ENCODE peak calls at places on chromosomes 7 and 10, in seven cellular contexts. J, X, P, G, E, L and M are unnamed samples.

GRCh38 chr7:50822110-50822509 is 39.4 kb upstream of the GRB10 start:
- DNase-seq in J (no peak), X (no peak), P (no peak), G (no peak), E (no peak), L (no peak), M (no peak)

GRCh38 chr7:114109299-114109698 is 190.5 kb upstream of the PPP1R3A start:
- DNase-seq in J (no peak), X (no peak), P (no peak), G (peak; percentile 71), E (no peak), L (no peak), M (no peak)

GRCh38 chr10:21166557-21167287 is 269.6 kb upstream of the NEBL start:
- DNase-seq in J (no peak), X (no peak), P (peak; percentile 28), G (no peak), E (no peak), L (no peak), M (no peak)

GRCh38 chr10:129339841-129340240 is 127.2 kb upstream of the MGMT start:
- DNase-seq in J (no peak), X (no peak), P (no peak), G (no peak), E (no peak), L (no peak), M (no peak)

GRCh38 chr10:34016541-34016940 is 682.1 kb upstream of the NRP1 start:
- DNase-seq in J (no peak), X (no peak), P (no peak), G (no peak), E (no peak), L (no peak), M (peak; percentile 8)

GRCh38 chr10:19200211-19200610 is 151.6 kb downstream of the MALRD1 start:
- DNase-seq in J (no peak), X (no peak), P (no peak), G (no peak), E (no peak), L (no peak), M (peak; percentile 18)

GRCh38 chr7:100088621-100089457 is at the start of gene COPS6:
- DNase-seq in J (peak; percentile 97), X (peak; percentile 88), P (peak; percentile 88), G (peak; percentile 81), E (no peak), L (no peak), M (no peak)

GRCh38 chr7:87330942-87331341 is 14.5 kb upstream of the CROT start:
- DNase-seq in J (no peak), X (no peak), P (no peak), G (no peak), E (no peak), L (no peak), M (no peak)

GRCh38 chr10:93745411-93746065 is 12.2 kb upstream of the LGI1 start:
- DNase-seq in J (no peak), X (no peak), P (no peak), G (peak; percentile 40), E (no peak), L (no peak), M (no peak)

GRCh38 chr7:459584-460373 is 59.9 kb downstream of the PDGFA start:
- DNase-seq in J (no peak), X (no peak), P (no peak), G (no peak), E (no peak), L (no peak), M (no peak)

GRCh38 chr10:118781536-118781935 is 26.8 kb upstream of the CACUL1 start:
- DNase-seq in J (peak; percentile 48), X (no peak), P (no peak), G (no peak), E (no peak), L (no peak), M (no peak)

GRCh38 chr7:151827620-151828019 is 49.3 kb downstream of the PRKAG2 start:
- DNase-seq in J (no peak), X (no peak), P (no peak), G (no peak), E (no peak), L (no peak), M (no peak)

GRCh38 chr7:43674559-43675436 is 54.5 kb downstream of the COA1 start:
- DNase-seq in J (no peak), X (no peak), P (no peak), G (peak; percentile 86), E (peak; percentile 86), L (peak; percentile 63), M (no peak)

GRCh38 chr7:124801330-124801895 is 35.8 kb upstream of the GPR37 start:
- DNase-seq in J (no peak), X (no peak), P (no peak), G (no peak), E (no peak), L (no peak), M (no peak)

GRCh38 chr10:34861293-34862004 is 46.4 kb upstream of the PARD3 start:
- DNase-seq in J (peak; percentile 85), X (no peak), P (peak; percentile 78), G (peak; percentile 75), E (no peak), L (no peak), M (no peak)

GRCh38 chr10:128191847-128192246 is 65.6 kb upstream of the MKI67 start:
- DNase-seq in J (no peak), X (no peak), P (peak; percentile 15), G (no peak), E (no peak), L (no peak), M (no peak)

GRCh38 chr7:93622036-93622714 is 47.7 kb upstream of the CALCR start:
- DNase-seq in J (no peak), X (no peak), P (no peak), G (peak; percentile 4), E (no peak), L (no peak), M (no peak)

GRCh38 chr7:27546610-27547009 is 116.1 kb downstream of the HIBADH start:
- DNase-seq in J (no peak), X (no peak), P (no peak), G (no peak), E (no peak), L (no peak), M (no peak)

GRCh38 chr7:157002819-157003421 is 7.5 kb downstream of the MNX1 start:
- DNase-seq in J (peak; percentile 79), X (no peak), P (no peak), G (no peak), E (no peak), L (no peak), M (no peak)

GRCh38 chr10:31945392-31945791 is 16.8 kb upstream of the ARHGAP12 start:
- DNase-seq in J (no peak), X (no peak), P (no peak), G (no peak), E (no peak), L (no peak), M (no peak)

GRCh38 chr10:31944071-31944433 is 15.4 kb upstream of the ARHGAP12 start:
- DNase-seq in J (peak; percentile 15), X (no peak), P (no peak), G (no peak), E (no peak), L (no peak), M (no peak)

GRCh38 chr10:31949266-31949665 is 20.6 kb upstream of the ARHGAP12 start:
- DNase-seq in J (no peak), X (no peak), P (no peak), G (no peak), E (no peak), L (no peak), M (no peak)

GRCh38 chr10:31947144-31947926 is 18.7 kb upstream of the ARHGAP12 start:
- DNase-seq in J (peak; percentile 34), X (peak; percentile 22), P (no peak), G (peak; percentile 96), E (peak; percentile 90), L (peak; percentile 89), M (no peak)

DNA sequence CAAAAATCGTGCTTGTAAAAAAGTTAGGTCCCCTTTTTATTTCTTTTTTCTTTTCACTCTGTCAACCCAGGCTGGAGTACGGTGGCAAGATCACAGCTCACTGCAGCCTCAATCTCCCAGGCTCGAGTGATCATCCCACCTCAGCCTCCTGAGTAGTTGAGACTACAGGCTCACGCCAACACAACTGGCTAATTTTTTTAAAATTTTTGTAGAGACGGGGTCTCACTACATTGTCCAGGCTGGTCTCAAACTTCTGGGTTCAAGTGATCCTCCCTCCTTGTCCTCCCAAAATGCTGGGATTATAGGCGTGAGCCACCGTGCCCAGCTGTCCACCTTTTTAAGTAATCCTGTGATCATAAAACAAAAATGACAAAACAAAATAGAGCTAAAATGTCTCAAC is 19.4 kb upstream of the ARHGAP12 start:
- DNase-seq in J (peak; percentile 76), X (no peak), P (no peak), G (no peak), E (no peak), L (no peak), M (no peak)
- H3K4me3 ChIP-seq in J (no peak overlapping the region), X (no peak overlapping the region), P (no peak overlapping the region), G (no peak overlapping the region), E (no peak overlapping the region), L (no peak overlapping the region), M (no peak overlapping the region)

DNA sequence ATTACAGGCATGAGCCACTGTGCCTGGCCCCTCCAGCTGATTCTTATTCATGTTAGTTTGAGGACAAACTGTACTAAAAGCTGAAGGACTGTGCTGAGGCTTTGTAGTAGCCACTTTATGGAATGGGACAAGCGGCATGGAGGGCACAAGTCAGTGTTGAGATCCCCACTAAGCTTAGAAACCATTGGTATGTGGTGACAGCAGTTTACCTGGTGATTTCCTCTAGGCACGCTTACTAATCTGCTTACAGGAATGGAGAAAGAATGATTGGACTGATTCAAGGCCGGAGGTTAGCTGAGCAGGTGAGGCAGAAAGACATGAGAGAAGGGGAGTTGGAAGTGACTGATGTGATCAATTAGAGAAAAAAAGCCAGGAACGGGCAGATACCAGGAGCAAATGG is 3.7 kb downstream of the ZNF398 start:
- DNase-seq in J (no peak), X (no peak), P (no peak), G (no peak), E (no peak), L (no peak), M (no peak)
- TF ChIP-seq CTCF in J (no peak), X (no peak), P (no peak), G (no peak), E (no peak), L (no peak), M (no peak)

DNA sequence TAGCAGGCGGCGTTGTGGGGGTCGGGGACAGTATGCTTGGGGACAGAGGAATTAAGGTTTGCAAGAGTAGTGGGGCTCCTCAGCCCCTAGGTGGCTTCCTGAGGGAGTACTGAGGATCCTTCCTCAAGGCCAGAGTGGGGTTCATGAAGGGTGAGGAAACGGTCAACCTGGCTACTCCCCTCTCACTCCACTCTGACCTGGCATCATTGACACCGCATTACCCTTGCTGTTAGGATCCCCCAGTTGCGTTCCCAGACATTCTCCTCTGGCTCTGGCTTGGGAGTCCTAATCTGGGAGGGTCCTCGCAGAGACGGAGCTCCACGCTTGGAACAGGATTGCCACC is 496 bp downstream of the EPHB6 start:
- DNase-seq in J (no peak), X (no peak), P (no peak), G (peak; percentile 5), E (no peak), L (no peak), M (no peak)
- H3K4me3 ChIP-seq in J (peak overlapping the region; percentile 69), X (peak overlapping the region; percentile 54), P (peak overlapping the region; percentile 33), G (no peak overlapping the region), E (peak overlapping the region; percentile 55), L (peak overlapping the region; percentile 68), M (peak overlapping the region; percentile 43)

DNA sequence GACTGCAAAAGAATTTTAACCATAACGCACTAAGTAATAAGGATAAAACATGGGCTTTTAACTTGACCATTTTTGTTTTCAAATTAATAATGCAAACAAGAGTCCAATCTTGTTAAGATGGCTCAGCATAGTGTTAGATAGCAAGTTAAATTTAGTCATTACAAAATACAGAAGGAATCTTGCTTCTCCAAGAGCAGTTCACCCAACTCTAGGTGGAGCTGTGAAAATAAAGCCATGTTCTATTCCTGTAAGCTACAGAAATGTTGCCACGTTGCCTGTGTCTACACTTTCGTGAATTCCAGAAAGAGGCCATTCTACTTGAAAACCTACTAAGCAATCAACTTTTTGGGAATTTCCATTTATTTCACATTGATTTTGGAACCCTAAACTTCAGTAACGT is 191.9 kb downstream of the SFMBT2 start:
- DNase-seq in J (no peak), X (no peak), P (no peak), G (peak; percentile 48), E (no peak), L (no peak), M (peak; percentile 0)
- TF ChIP-seq CTCF in J (no peak), X (no peak), P (no peak), G (peak; percentile 27), E (no peak), L (no peak), M (peak; percentile 14)